ENCODE peak calls at places on chromosome X, in four cellular contexts. One of them, this sample, is unnamed.

GRCh38 chrX:77749695-77750094 is 36.3 kb downstream of the ATRX start:
- DNase-seq in NCI-H2029 treated with DMSO at 0.1 percent for 48 hours: no peak
- DNase-seq in Right ventricle myocardium superior: no peak
- DNase-seq in activated CD8-positive, alpha-beta T cell treated with anti-CD3 and anti-CD28 coated beads, Interleukin-2, amount 10 ng/mL, durations not matched to agents 7 days and 5 days: no peak
- DNase-seq in this sample: peak

GRCh38 chrX:40105791-40106676 is 8.3 kb upstream of the BCOR start:
- DNase-seq in NCI-H2029 treated with DMSO at 0.1 percent for 48 hours: peak
- DNase-seq in Right ventricle myocardium superior: peak
- DNase-seq in activated CD8-positive, alpha-beta T cell treated with anti-CD3 and anti-CD28 coated beads, Interleukin-2, amount 10 ng/mL, durations not matched to agents 7 days and 5 days: peak
- DNase-seq in this sample: peak

GRCh38 chrX:111047575-111047974 is 48.4 kb upstream of the PAK3 start:
- DNase-seq in NCI-H2029 treated with DMSO at 0.1 percent for 48 hours: no peak
- DNase-seq in Right ventricle myocardium superior: no peak
- DNase-seq in activated CD8-positive, alpha-beta T cell treated with anti-CD3 and anti-CD28 coated beads, Interleukin-2, amount 10 ng/mL, durations not matched to agents 7 days and 5 days: no peak
- DNase-seq in this sample: no peak

GRCh38 chrX:119427024-119427794 is 28.1 kb downstream of the SLC25A43 start:
- DNase-seq in NCI-H2029 treated with DMSO at 0.1 percent for 48 hours: no peak
- DNase-seq in Right ventricle myocardium superior: peak
- DNase-seq in activated CD8-positive, alpha-beta T cell treated with anti-CD3 and anti-CD28 coated beads, Interleukin-2, amount 10 ng/mL, durations not matched to agents 7 days and 5 days: peak
- DNase-seq in this sample: no peak

GRCh38 chrX:124042042-124042441 is 80.5 kb downstream of the STAG2 start:
- DNase-seq in NCI-H2029 treated with DMSO at 0.1 percent for 48 hours: no peak
- DNase-seq in Right ventricle myocardium superior: no peak
- DNase-seq in activated CD8-positive, alpha-beta T cell treated with anti-CD3 and anti-CD28 coated beads, Interleukin-2, amount 10 ng/mL, durations not matched to agents 7 days and 5 days: no peak
- DNase-seq in this sample: no peak

GRCh38 chrX:50814701-50815476 is 895 bp upstream of the SHROOM4 start:
- DNase-seq in NCI-H2029 treated with DMSO at 0.1 percent for 48 hours: no peak
- DNase-seq in Right ventricle myocardium superior: no peak
- DNase-seq in activated CD8-positive, alpha-beta T cell treated with anti-CD3 and anti-CD28 coated beads, Interleukin-2, amount 10 ng/mL, durations not matched to agents 7 days and 5 days: no peak
- DNase-seq in this sample: no peak

GRCh38 chrX:40104649-40105015 is 6.9 kb upstream of the BCOR start:
- DNase-seq in NCI-H2029 treated with DMSO at 0.1 percent for 48 hours: no peak
- DNase-seq in Right ventricle myocardium superior: peak
- DNase-seq in activated CD8-positive, alpha-beta T cell treated with anti-CD3 and anti-CD28 coated beads, Interleukin-2, amount 10 ng/mL, durations not matched to agents 7 days and 5 days: no peak
- DNase-seq in this sample: peak

GRCh38 chrX:112631892-112632291 is 47.8 kb downstream of the LHFPL1 start:
- DNase-seq in NCI-H2029 treated with DMSO at 0.1 percent for 48 hours: no peak
- DNase-seq in Right ventricle myocardium superior: no peak
- DNase-seq in activated CD8-positive, alpha-beta T cell treated with anti-CD3 and anti-CD28 coated beads, Interleukin-2, amount 10 ng/mL, durations not matched to agents 7 days and 5 days: no peak
- DNase-seq in this sample: no peak

GRCh38 chrX:9525511-9526248 is 60.8 kb downstream of the TBL1X start:
- DNase-seq in NCI-H2029 treated with DMSO at 0.1 percent for 48 hours: no peak
- DNase-seq in Right ventricle myocardium superior: no peak
- DNase-seq in activated CD8-positive, alpha-beta T cell treated with anti-CD3 and anti-CD28 coated beads, Interleukin-2, amount 10 ng/mL, durations not matched to agents 7 days and 5 days: no peak
- DNase-seq in this sample: no peak

GRCh38 chrX:35919536-35920309 is at the start of gene CFAP47:
- DNase-seq in NCI-H2029 treated with DMSO at 0.1 percent for 48 hours: no peak
- DNase-seq in Right ventricle myocardium superior: peak
- DNase-seq in activated CD8-positive, alpha-beta T cell treated with anti-CD3 and anti-CD28 coated beads, Interleukin-2, amount 10 ng/mL, durations not matched to agents 7 days and 5 days: no peak
- DNase-seq in this sample: peak

GRCh38 chrX:70455366-70456202 is 10.9 kb downstream of the DLG3 start:
- DNase-seq in NCI-H2029 treated with DMSO at 0.1 percent for 48 hours: no peak
- DNase-seq in Right ventricle myocardium superior: no peak
- DNase-seq in activated CD8-positive, alpha-beta T cell treated with anti-CD3 and anti-CD28 coated beads, Interleukin-2, amount 10 ng/mL, durations not matched to agents 7 days and 5 days: no peak
- DNase-seq in this sample: no peak

GRCh38 chrX:153379971-153380581 is 21.1 kb downstream of the PNMA6E start:
- DNase-seq in NCI-H2029 treated with DMSO at 0.1 percent for 48 hours: no peak
- DNase-seq in Right ventricle myocardium superior: no peak
- DNase-seq in activated CD8-positive, alpha-beta T cell treated with anti-CD3 and anti-CD28 coated beads, Interleukin-2, amount 10 ng/mL, durations not matched to agents 7 days and 5 days: no peak
- DNase-seq in this sample: no peak

GRCh38 chrX:153731117-153731844 is 6.6 kb downstream of the ABCD1 start:
- DNase-seq in NCI-H2029 treated with DMSO at 0.1 percent for 48 hours: no peak
- DNase-seq in Right ventricle myocardium superior: no peak
- DNase-seq in activated CD8-positive, alpha-beta T cell treated with anti-CD3 and anti-CD28 coated beads, Interleukin-2, amount 10 ng/mL, durations not matched to agents 7 days and 5 days: no peak
- DNase-seq in this sample: no peak

GRCh38 chrX:68462197-68462596 is 28.9 kb upstream of the OPHN1 start:
- DNase-seq in NCI-H2029 treated with DMSO at 0.1 percent for 48 hours: no peak
- DNase-seq in Right ventricle myocardium superior: no peak
- DNase-seq in activated CD8-positive, alpha-beta T cell treated with anti-CD3 and anti-CD28 coated beads, Interleukin-2, amount 10 ng/mL, durations not matched to agents 7 days and 5 days: no peak
- DNase-seq in this sample: no peak

GRCh38 chrX:56783450-56783831 is 54.4 kb downstream of the NBDY start:
- DNase-seq in NCI-H2029 treated with DMSO at 0.1 percent for 48 hours: no peak
- DNase-seq in Right ventricle myocardium superior: no peak
- DNase-seq in activated CD8-positive, alpha-beta T cell treated with anti-CD3 and anti-CD28 coated beads, Interleukin-2, amount 10 ng/mL, durations not matched to agents 7 days and 5 days: no peak
- DNase-seq in this sample: no peak

GRCh38 chrX:11480626-11481025 is 185.1 kb downstream of the ARHGAP6 start:
- DNase-seq in NCI-H2029 treated with DMSO at 0.1 percent for 48 hours: no peak
- DNase-seq in Right ventricle myocardium superior: no peak
- DNase-seq in activated CD8-positive, alpha-beta T cell treated with anti-CD3 and anti-CD28 coated beads, Interleukin-2, amount 10 ng/mL, durations not matched to agents 7 days and 5 days: no peak
- DNase-seq in this sample: peak

GRCh38 chrX:82756272-82756671 is 751.8 kb upstream of the POU3F4 start:
- DNase-seq in NCI-H2029 treated with DMSO at 0.1 percent for 48 hours: no peak
- DNase-seq in Right ventricle myocardium superior: no peak
- DNase-seq in activated CD8-positive, alpha-beta T cell treated with anti-CD3 and anti-CD28 coated beads, Interleukin-2, amount 10 ng/mL, durations not matched to agents 7 days and 5 days: no peak
- DNase-seq in this sample: no peak